ENCODE peak calls at places on chromosomes 7 and 10, in six cellular contexts. W is IMR-90, F is neuronal stem cell, O is H1, C is H9, U is trophoblast cell. X is an unnamed sample.

GRCh38 chr10:821322-821721 is 110.2 kb downstream of the LARP4B start:
- DNase-seq in W (peak; percentile 10), F (no peak), O (no peak), C (no peak), U (peak; percentile 39), X (peak; percentile 32)

GRCh38 chr10:30027057-30028005 is 32.1 kb downstream of the JCAD start:
- DNase-seq in W (no peak), F (no peak), O (peak; percentile 68), C (peak; percentile 72), U (peak; percentile 69), X (no peak)

GRCh38 chr10:1594372-1595241 is 142.7 kb downstream of the ADARB2 start:
- DNase-seq in W (no peak), F (no peak), O (no peak), C (peak; percentile 23), U (no peak), X (no peak)

GRCh38 chr10:89163265-89163995 is 43.7 kb downstream of the CH25H start:
- DNase-seq in W (no peak), F (no peak), O (no peak), C (no peak), U (peak; percentile 18), X (no peak)

GRCh38 chr7:88111136-88111748 is 108.6 kb downstream of the SRI start:
- DNase-seq in W (peak; percentile 41), F (peak; percentile 12), O (no peak), C (no peak), U (peak; percentile 67), X (peak; percentile 43)

GRCh38 chr10:84406592-84406991 is 78.2 kb downstream of the CCSER2 start:
- DNase-seq in W (no peak), F (no peak), O (no peak), C (no peak), U (no peak), X (no peak)

GRCh38 chr10:104445359-104445758 is 91.7 kb downstream of the CFAP58 start:
- DNase-seq in W (peak; percentile 77), F (no peak), O (no peak), C (no peak), U (peak; percentile 21), X (no peak)

GRCh38 chr10:69636273-69636575 is 6.2 kb downstream of the FAM241B start:
- DNase-seq in W (no peak), F (no peak), O (no peak), C (no peak), U (no peak), X (no peak)

GRCh38 chr10:95544783-95545500 is 16.2 kb downstream of the SORBS1 start:
- DNase-seq in W (no peak), F (no peak), O (no peak), C (no peak), U (no peak), X (no peak)

GRCh38 chr7:57769958-57770357 is 320.0 kb downstream of the ZNF716 start:
- DNase-seq in W (no peak), F (no peak), O (no peak), C (no peak), U (no peak), X (no peak)

GRCh38 chr7:91310829-91311460 is 46.7 kb downstream of the FZD1 start:
- DNase-seq in W (peak; percentile 52), F (no peak), O (no peak), C (no peak), U (peak; percentile 87), X (peak; percentile 2)

GRCh38 chr10:32891261-32891660 is 66.8 kb downstream of the ITGB1 start:
- DNase-seq in W (no peak), F (no peak), O (no peak), C (no peak), U (no peak), X (no peak)

GRCh38 chr10:9621216-9621615 is 1396.5 kb upstream of the CELF2 start:
- DNase-seq in W (peak; percentile 73), F (no peak), O (no peak), C (no peak), U (no peak), X (peak; percentile 49)

GRCh38 chr10:101587725-101588614 is at the start of the genes DPCD and POLL:
- DNase-seq in W (peak; percentile 93), F (peak; percentile 88), O (peak; percentile 95), C (peak; percentile 96), U (peak; percentile 97), X (peak; percentile 96)
- H3K18ac ChIP-seq in W (no peak within 1 kb of the TSS), F (peak within 1 kb of the TSS; percentile 92), O (peak within 1 kb of the TSS; percentile 87), C (peak within 1 kb of the TSS; percentile 54), U (peak within 1 kb of the TSS; percentile 44), X (peak within 1 kb of the TSS; percentile 58)

GRCh38 chr7:37916673-37917660 is at the start of gene SFRP4:
- DNase-seq in W (peak; percentile 1), F (peak; percentile 56), O (peak; percentile 81), C (peak; percentile 67), U (peak; percentile 72), X (peak; percentile 63)
- H3K14ac ChIP-seq in W (no peak within 1 kb of the TSS), F (peak within 1 kb of the TSS; percentile 97), O (no peak within 1 kb of the TSS), C (no peak within 1 kb of the TSS), U (no peak within 1 kb of the TSS), X (no peak within 1 kb of the TSS)

GRCh38 chr7:130140551-130141160 is 64.5 kb downstream of the TMEM209 start:
- DNase-seq in W (no peak), F (no peak), O (peak; percentile 66), C (peak; percentile 60), U (no peak), X (no peak)

GRCh38 chr7:130139193-130139950 is 65.8 kb downstream of the TMEM209 start:
- DNase-seq in W (no peak), F (no peak), O (no peak), C (no peak), U (no peak), X (no peak)

GRCh38 chr7:130142654-130143333 is 62.4 kb downstream of the TMEM209 start:
- DNase-seq in W (no peak), F (no peak), O (peak; percentile 41), C (no peak), U (no peak), X (no peak)

GRCh38 chr7:130141858-130142653 is 63.1 kb downstream of the TMEM209 start:
- DNase-seq in W (no peak), F (no peak), O (peak; percentile 58), C (no peak), U (no peak), X (no peak)

DNA sequence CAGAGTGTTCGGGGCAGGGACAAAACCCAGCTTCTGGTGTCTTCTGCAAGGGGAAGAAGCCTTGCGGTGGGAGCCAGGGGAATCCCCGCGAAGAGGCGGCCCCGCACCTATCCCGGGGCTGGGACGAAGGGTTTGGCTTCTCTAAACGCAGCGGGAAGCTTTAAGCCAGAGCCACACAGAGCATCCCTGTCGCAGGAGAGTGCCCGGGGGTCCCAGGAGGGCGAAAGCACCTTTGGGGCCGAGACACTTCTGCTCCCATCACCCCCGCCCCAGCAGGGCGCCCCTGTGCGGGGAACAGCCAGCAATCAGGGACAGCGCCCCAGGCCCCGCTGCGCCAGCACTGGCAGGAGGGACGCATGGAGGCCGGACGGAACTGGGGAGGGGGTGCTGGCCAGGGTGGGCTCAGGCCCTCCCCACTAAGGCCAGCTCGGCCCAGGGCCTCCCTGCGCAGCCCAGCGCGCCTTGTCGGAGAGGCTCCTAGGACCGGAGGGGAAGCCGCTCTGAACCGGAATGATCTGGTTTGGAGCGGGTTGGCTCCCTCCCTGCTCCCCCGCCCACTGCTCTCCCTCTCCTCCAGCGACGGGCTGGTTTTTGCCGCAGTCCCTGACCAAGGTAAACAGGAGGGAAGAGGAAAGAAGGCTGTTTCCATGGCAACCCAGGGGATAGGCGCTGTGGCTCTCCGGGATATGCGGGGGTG is 63.9 kb downstream of the TMEM209 start:
- DNase-seq in W (peak; percentile 73), F (peak; percentile 82), O (peak; percentile 85), C (peak; percentile 86), U (peak; percentile 28), X (peak; percentile 55)
- H3K18ac ChIP-seq in W (peak overlapping the region; percentile 72), F (peak overlapping the region; percentile 99), O (peak overlapping the region; percentile 92), C (peak overlapping the region; percentile 96), U (peak overlapping the region; percentile 60), X (peak overlapping the region; percentile 99)

DNA sequence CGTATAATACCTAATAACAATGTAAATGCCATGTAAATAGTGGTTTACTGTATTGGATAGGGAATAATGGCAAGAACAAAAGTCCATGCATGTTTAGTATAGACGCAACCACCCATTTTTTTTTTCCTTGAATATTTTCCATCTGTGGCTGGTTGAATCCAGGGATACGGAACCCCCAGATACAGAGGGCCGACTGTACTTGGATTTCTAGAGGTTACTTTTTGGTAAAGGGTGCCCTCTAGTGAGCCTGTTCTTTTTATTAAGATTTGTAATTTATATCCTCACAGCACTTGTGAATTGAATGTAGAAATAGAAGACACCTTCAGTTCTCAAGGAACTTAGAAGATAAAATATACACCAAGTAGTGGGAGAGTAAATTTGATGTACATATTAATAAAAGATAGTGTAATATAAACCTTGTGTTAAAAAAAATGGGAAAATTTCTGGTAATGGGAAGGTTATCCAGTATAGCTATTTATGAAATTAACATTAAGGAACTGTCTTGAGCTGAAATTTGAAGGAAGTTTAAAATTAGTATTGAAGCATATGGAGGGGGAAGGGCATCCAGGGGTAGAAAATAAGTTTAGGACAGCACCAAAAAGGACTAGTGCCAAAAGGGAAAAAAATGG is 32.0 kb downstream of the EXOC6 start:
- DNase-seq in W (peak; percentile 63), F (peak; percentile 12), O (no peak), C (no peak), U (peak; percentile 43), X (peak; percentile 71)
- H3K14ac ChIP-seq in W (no peak overlapping the region), F (no peak overlapping the region), O (no peak overlapping the region), C (no peak overlapping the region), U (no peak overlapping the region), X (no peak overlapping the region)

GRCh38 chr7:136953386-136953785 is 84.9 kb downstream of the CHRM2 start:
- DNase-seq in W (peak; percentile 79), F (no peak), O (no peak), C (no peak), U (peak; percentile 51), X (peak; percentile 80)

GRCh38 chr7:136957391-136957790 is 88.9 kb downstream of the CHRM2 start:
- DNase-seq in W (peak; percentile 43), F (no peak), O (no peak), C (no peak), U (no peak), X (peak; percentile 71)

GRCh38 chr7:136956232-136956631 is 87.8 kb downstream of the CHRM2 start:
- DNase-seq in W (peak; percentile 87), F (no peak), O (no peak), C (no peak), U (no peak), X (peak; percentile 70)

GRCh38 chr7:136956671-136957070 is 88.2 kb downstream of the CHRM2 start:
- DNase-seq in W (peak; percentile 40), F (no peak), O (no peak), C (no peak), U (no peak), X (peak; percentile 81)

DNA sequence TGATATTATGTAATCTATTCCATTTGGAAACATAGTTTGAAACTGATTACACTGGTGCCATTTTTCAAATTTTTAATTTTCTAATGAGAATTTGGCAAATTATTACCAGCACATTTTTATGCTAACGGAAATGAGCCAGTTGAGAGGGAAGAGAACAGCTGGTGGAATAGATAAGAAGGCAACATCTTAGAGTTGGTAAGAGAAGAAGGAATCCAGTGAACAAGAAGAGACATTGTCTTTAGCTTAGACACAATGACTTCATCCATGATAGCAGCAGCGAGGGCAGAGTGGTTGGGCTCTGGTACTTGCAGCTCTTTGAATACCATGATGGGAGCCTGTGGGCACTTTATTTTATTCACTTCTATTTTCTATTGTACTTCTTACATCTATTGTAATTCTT is 89.6 kb downstream of the CHRM2 start:
- DNase-seq in W (peak; percentile 41), F (no peak), O (no peak), C (no peak), U (no peak), X (peak; percentile 55)
- H3K18ac ChIP-seq in W (peak overlapping the region; percentile 79), F (no peak overlapping the region), O (no peak overlapping the region), C (no peak overlapping the region), U (no peak overlapping the region), X (peak overlapping the region; percentile 75)

X was measured in mesenchymal stem cell.